ENCODE peak calls at places on chromosomes 7 and 10, in four cellular contexts. G, Z, P and O are unnamed samples. For H3K9me3, the result is how much of the 10 kb centered on the place peaks cover.

GRCh38 chr7:22277375-22277774 is 79.6 kb downstream of the RAPGEF5 start:
- DNase-seq in P (no peak), G (no peak), Z (no peak), O (no peak)

GRCh38 chr7:68041559-68041958 is 1044.9 kb downstream of the TYW1 start:
- DNase-seq in P (no peak), Z (no peak), G (no peak), O (no peak)

GRCh38 chr10:101028446-101029244 is 2.3 kb downstream of the PDZD7 start:
- DNase-seq in P (no peak), G (no peak), Z (no peak), O (no peak)

GRCh38 chr7:103542470-103542869 is 96.5 kb upstream of the SLC26A5 start:
- DNase-seq in Z (no peak), P (no peak), G (no peak), O (no peak)

GRCh38 chr10:87915989-87916388 is 52.6 kb downstream of the PTEN start:
- DNase-seq in G (no peak), Z (no peak), P (no peak), O (no peak)

GRCh38 chr7:32103361-32103760 is 33.2 kb upstream of the PDE1C start:
- DNase-seq in G (no peak), P (no peak), Z (no peak), O (no peak)

GRCh38 chr10:121088524-121088923 is 237.4 kb downstream of the WDR11 start:
- DNase-seq in G (no peak), P (no peak), Z (peak), O (no peak)

GRCh38 chr7:158530800-158531609 is 56.6 kb downstream of the PTPRN2 start:
- DNase-seq in G (no peak), Z (no peak), P (no peak), O (no peak)

GRCh38 chr10:49647985-49648795 is 31.3 kb upstream of the C10orf53 start:
- DNase-seq in Z (no peak), G (no peak), P (peak), O (peak)

GRCh38 chr7:117479480-117480224 is at the start of gene CFTR:
- DNase-seq in P (peak), G (no peak), Z (peak), O (no peak)

GRCh38 chr7:120988591-120989299 is at the start of gene CPED1:
- DNase-seq in G (peak), P (peak), Z (peak), O (no peak)

GRCh38 chr10:114718386-114718785 is 60.3 kb upstream of the ABLIM1 start:
- DNase-seq in Z (no peak), G (no peak), P (no peak), O (no peak)

GRCh38 chr7:54985405-54986360 is 33.1 kb upstream of the EGFR start:
- DNase-seq in Z (no peak), P (no peak), G (no peak), O (no peak)

GRCh38 chr7:145293793-145294153 is 457.9 kb upstream of the TPK1 start:
- DNase-seq in P (no peak), G (no peak), Z (no peak), O (no peak)

GRCh38 chr7:145293120-145293792 is 457.4 kb upstream of the TPK1 start:
- DNase-seq in P (no peak), Z (no peak), G (no peak), O (no peak)

DNA sequence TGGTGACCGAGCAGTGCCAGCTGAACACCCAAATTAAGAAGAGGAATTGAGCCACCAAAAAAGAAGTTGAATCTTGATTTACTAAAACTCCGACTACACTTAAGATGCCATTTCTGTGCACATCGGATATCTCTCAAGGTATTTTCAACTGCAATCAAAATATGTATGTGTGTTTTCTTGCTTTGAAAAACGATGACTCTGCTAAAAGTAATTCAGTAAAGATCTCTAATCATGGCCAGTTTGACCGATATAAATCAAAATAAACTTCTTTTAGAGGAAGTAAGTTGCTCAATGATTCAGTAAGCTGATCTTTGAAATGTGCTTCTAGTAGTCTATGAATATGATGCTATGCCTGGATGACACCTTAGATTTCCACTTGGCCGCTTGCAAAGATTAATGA is 453.5 kb upstream of the TPK1 start:
- DNase-seq in P (no peak), G (no peak), Z (no peak), O (no peak)
- H3K9me3 ChIP-seq in P (under half), G (under half), Z (under half), O (under half)

DNA sequence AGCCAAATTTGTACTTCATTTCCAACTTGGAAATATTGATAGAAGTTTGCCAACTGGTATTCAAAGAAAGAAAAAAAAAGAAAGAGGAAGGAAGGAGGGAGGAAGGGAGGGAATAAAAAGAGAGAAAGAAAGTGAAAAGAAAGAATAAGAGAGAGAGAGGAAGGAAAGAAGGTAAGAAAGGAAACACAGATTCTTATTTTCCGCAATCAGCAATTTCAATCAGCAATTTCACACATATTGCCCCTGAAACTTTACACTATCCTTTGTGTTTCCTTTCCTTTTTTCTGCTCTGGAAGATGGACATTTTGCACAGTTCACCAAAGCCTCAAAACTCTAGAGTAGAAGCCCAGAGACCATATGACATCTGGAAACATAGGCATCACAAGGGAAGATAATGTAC is 888.1 kb downstream of the REEP3 start:
- DNase-seq in G (no peak), Z (no peak), P (no peak), O (no peak)
- H3K27ac ChIP-seq in G (no peak), Z (no peak), P (no peak), O (no peak)

GRCh38 chr7:156378806-156379205 is 261.8 kb upstream of the RNF32 start:
- DNase-seq in G (no peak), Z (no peak), P (no peak), O (no peak)
- H3K9me3 ChIP-seq in G (under half), Z (under half), P (under half), O (under half)

DNA sequence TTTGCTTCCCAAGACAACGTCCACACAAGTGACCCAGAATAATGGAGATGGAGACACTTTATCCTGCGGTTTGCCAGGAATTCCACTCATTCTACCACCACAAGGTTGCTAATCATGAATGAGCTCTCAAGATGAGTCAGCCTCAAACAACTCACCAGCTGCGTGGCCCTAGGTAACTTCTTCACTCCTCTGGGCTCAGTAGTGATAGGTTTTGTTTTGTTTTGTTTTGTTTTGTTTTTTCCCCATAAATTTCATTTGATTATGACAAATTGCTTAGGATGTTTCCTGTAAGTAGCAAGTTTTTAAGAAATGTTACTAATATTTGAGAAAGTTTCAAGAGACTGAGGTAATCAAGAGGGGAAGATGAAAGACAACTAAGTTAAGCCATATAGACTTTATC is 286.8 kb downstream of the PARD3 start:
- DNase-seq in G (no peak), P (no peak), Z (peak), O (no peak)
- H3K27ac ChIP-seq in G (no peak), P (no peak), Z (no peak), O (no peak)